ENCODE peak calls at places on chromosomes 4 and X, in ten cellular contexts. C is NCI-H1092; Y is Right ventricle myocardium superior; S is effector memory CD4-positive, alpha-beta T cell; I is substantia nigra; A is stimulated activated CD8-positive, alpha-beta memory T cell treated with anti-CD3 and anti-CD28 coated beads, Interleukin-4, amount 100 ng/mL, for 1 hour; T is cardiac muscle cell; W is HEK293T; Z is NCI-H1436; D is kidney tubule cell. Q is an unnamed sample.

GRCh38 chr4:3330682-3331081 is 37.9 kb downstream of the RGS12 start:
- DNase-seq in S (no peak), W (no peak), A (no peak), I (no peak), D (no peak), Z (no peak), Y (peak; percentile 29), T (no peak), C (no peak), Q (no peak)

GRCh38 chr4:140158234-140159030 is 4.4 kb upstream of the MAML3 start:
- DNase-seq in W (no peak), T (peak; percentile 32), A (no peak), Y (no peak), C (peak; percentile 94), S (no peak), I (no peak), Z (no peak), D (no peak), Q (peak; percentile 24)

GRCh38 chr4:185920691-185921260 is 108.8 kb upstream of the SORBS2 start:
- DNase-seq in S (no peak), A (no peak), Y (no peak), W (no peak), D (no peak), Z (no peak), T (no peak), C (no peak), I (no peak), Q (no peak)

GRCh38 chr4:14749910-14750309 is 252.4 kb upstream of the CPEB2 start:
- DNase-seq in Z (no peak), Y (peak; percentile 55), W (no peak), S (no peak), D (peak; percentile 38), C (peak; percentile 10), T (peak; percentile 26), A (no peak), I (no peak), Q (peak; percentile 5)

GRCh38 chrX:698246-698645 is 67.7 kb downstream of the SHOX start:
- DNase-seq in A (no peak), S (no peak), Z (no peak), Y (no peak), I (no peak), C (no peak), T (no peak), D (no peak), W (no peak), Q (no peak)

GRCh38 chrX:26352891-26353430 is 137.0 kb downstream of the MAGEB5 start:
- DNase-seq in Y (no peak), T (no peak), C (no peak), W (no peak), Z (no peak), A (no peak), D (no peak), I (no peak), S (no peak), Q (peak; percentile 9)

GRCh38 chr4:1047976-1048780 is 36.8 kb downstream of the FGFRL1 start:
- DNase-seq in S (no peak), D (no peak), T (no peak), Z (no peak), A (no peak), W (no peak), C (no peak), Y (peak; percentile 35), I (no peak), Q (no peak)

GRCh38 chrX:100413231-100413630 is 3.2 kb upstream of the PCDH19 start:
- DNase-seq in D (peak; percentile 64), T (peak; percentile 73), Y (no peak), I (no peak), S (no peak), W (peak; percentile 66), C (peak; percentile 50), Z (peak; percentile 46), A (no peak), Q (peak; percentile 52)